ENCODE peak calls at places on chromosomes 2 and 18, in nine cellular contexts. O is heart left ventricle; L is CD8-positive, alpha-beta T cell; H is mucosa of descending colon; U is cardiac muscle cell; G is right lobe of liver; I is A549; E is left ventricle myocardium inferior; P is mammary epithelial cell. J is an unnamed sample.

GRCh38 chr2:11540996-11541692 is 7.3 kb downstream of the GREB1 start:
- DNase-seq in O (no peak), L (no peak), H (no peak), U (no peak), G (no peak), I (no peak), E (no peak), P (no peak), J (no peak)

GRCh38 chr18:14093526-14093925 is 38.7 kb downstream of the ZNF519 start:
- DNase-seq in O (no peak), L (no peak), H (no peak), U (no peak), G (no peak), I (no peak), E (no peak), P (no peak), J (no peak)

GRCh38 chr2:37637122-37637875 is 34.1 kb downstream of the CDC42EP3 start:
- DNase-seq in O (no peak), L (no peak), H (no peak), U (no peak), G (no peak), I (no peak), E (no peak), P (no peak), J (no peak)

GRCh38 chr18:21389283-21389682 is 147.3 kb downstream of the GREB1L start:
- DNase-seq in O (no peak), L (no peak), H (no peak), U (no peak), G (no peak), I (no peak), E (no peak), P (no peak), J (no peak)

GRCh38 chr2:73856214-73856613 is 27.5 kb downstream of the STAMBP start:
- DNase-seq in O (no peak), L (no peak), H (no peak), U (no peak), G (no peak), I (no peak), E (no peak), P (peak; percentile 89), J (no peak)

GRCh38 chr2:218861645-218862318 is 2.2 kb downstream of the WNT6 start:
- DNase-seq in O (no peak), L (no peak), H (no peak), U (no peak), G (no peak), I (no peak), E (no peak), P (no peak), J (no peak)

GRCh38 chr2:239307921-239308620 is 92.7 kb downstream of the HDAC4 start:
- DNase-seq in O (peak; percentile 19), L (no peak), H (no peak), U (no peak), G (peak; percentile 18), I (no peak), E (no peak), P (no peak), J (no peak)

GRCh38 chr2:42851186-42851585 is 58.8 kb upstream of the HAAO start:
- DNase-seq in O (no peak), L (no peak), H (no peak), U (no peak), G (no peak), I (no peak), E (no peak), P (no peak), J (no peak)

GRCh38 chr18:44423826-44424225 is 256.9 kb upstream of the SETBP1 start:
- DNase-seq in O (no peak), L (no peak), H (no peak), U (peak; percentile 17), G (no peak), I (no peak), E (no peak), P (no peak), J (no peak)

GRCh38 chr18:49411928-49412327 is 48.5 kb downstream of the DYM start:
- DNase-seq in O (no peak), L (no peak), H (no peak), U (no peak), G (no peak), I (no peak), E (no peak), P (no peak), J (no peak)

GRCh38 chr2:149652520-149652919 is 64.9 kb upstream of the MMADHC start:
- DNase-seq in O (no peak), L (no peak), H (no peak), U (no peak), G (no peak), I (no peak), E (no peak), P (no peak), J (no peak)

GRCh38 chr2:165293439-165294420 is 54.5 kb downstream of the SCN2A start:
- DNase-seq in O (peak; percentile 30), L (no peak), H (peak; percentile 70), U (peak; percentile 94), G (no peak), I (peak; percentile 30), E (no peak), P (peak; percentile 88), J (no peak)

GRCh38 chr2:120494446-120494845 is 148.5 kb downstream of the INHBB start:
- DNase-seq in O (no peak), L (no peak), H (no peak), U (no peak), G (no peak), I (no peak), E (no peak), P (no peak), J (no peak)

GRCh38 chr2:42567389-42567788 is 1.0 kb upstream of the MTA3 start:
- DNase-seq in O (no peak), L (no peak), H (no peak), U (no peak), G (no peak), I (no peak), E (no peak), P (no peak), J (no peak)

GRCh38 chr18:22223263-22223960 is 54.0 kb downstream of the GATA6 start:
- DNase-seq in O (peak; percentile 56), L (no peak), H (peak; percentile 78), U (no peak), G (peak; percentile 72), I (peak; percentile 71), E (peak; percentile 77), P (peak; percentile 99), J (peak; percentile 59)

GRCh38 chr2:83567551-83567950 is 891.5 kb downstream of the SUCLG1 start:
- DNase-seq in O (no peak), L (no peak), H (no peak), U (no peak), G (no peak), I (no peak), E (no peak), P (no peak), J (no peak)
- H3K9me3 ChIP-seq in O (no peaks in the 10 kb centered on the region), L (no peaks in the 10 kb centered on the region), H (no peaks in the 10 kb centered on the region), U (no peaks in the 10 kb centered on the region), G (no peaks in the 10 kb centered on the region), I (no peaks in the 10 kb centered on the region), E (peaks cover 7% of the 10 kb centered on the region), P (no peaks in the 10 kb centered on the region), J (no peaks in the 10 kb centered on the region)

GRCh38 chr2:142037744-142038143 is 93.1 kb downstream of the LRP1B start:
- DNase-seq in O (no peak), L (no peak), H (no peak), U (peak; percentile 56), G (no peak), I (no peak), E (no peak), P (peak; percentile 51), J (no peak)
- TF ChIP-seq CTCF in O (no peak), L (no peak), H (no peak), U (no peak), G (no peak), I (no peak), E (no peak), P (no peak), J (no peak)

GRCh38 chr2:197086500-197086899 is 160.0 kb upstream of the PGAP1 start:
- DNase-seq in O (no peak), L (no peak), H (no peak), U (no peak), G (no peak), I (no peak), E (no peak), P (no peak), J (no peak)

GRCh38 chr2:197092431-197092830 is 165.9 kb upstream of the PGAP1 start:
- DNase-seq in O (no peak), L (no peak), H (peak; percentile 43), U (no peak), G (no peak), I (no peak), E (no peak), P (no peak), J (peak; percentile 23)

GRCh38 chr2:197089659-197090058 is 163.2 kb upstream of the PGAP1 start:
- DNase-seq in O (no peak), L (no peak), H (no peak), U (no peak), G (no peak), I (no peak), E (no peak), P (peak; percentile 19), J (no peak)

GRCh38 chr2:197088694-197089093 is 162.2 kb upstream of the PGAP1 start:
- DNase-seq in O (no peak), L (no peak), H (no peak), U (no peak), G (no peak), I (no peak), E (no peak), P (no peak), J (no peak)

DNA sequence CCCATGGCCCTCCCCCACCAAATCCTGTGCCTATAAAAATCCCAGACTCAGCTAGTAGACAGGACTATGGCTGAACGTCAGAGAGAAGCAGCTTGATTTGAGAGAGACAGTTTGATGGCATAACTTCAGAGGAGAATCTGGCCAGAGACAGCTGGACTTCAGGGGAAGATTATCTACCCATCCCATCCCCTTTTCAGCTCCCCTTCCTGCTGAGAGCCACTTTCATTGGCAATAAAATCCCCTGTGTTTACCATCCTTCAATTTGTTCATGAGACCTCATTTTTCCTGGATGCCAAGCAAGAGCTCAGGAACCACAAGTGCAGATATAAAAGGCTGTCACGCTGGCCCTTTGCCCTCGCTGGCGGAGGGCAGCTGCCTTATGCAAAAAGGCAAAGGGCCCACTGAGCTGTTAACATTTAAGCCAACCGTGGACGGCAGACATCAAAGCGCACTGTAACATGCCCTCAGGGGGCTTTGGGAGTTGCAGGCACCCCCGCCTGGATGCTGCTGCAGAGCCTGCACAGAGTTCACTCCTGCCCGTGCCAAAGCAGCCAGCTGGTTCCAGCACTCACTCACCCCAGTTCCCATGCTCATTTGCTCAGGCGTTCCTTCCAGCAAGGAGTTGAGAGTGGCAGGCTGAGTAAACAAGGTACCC is 164.3 kb upstream of the PGAP1 start:
- DNase-seq in O (no peak), L (no peak), H (no peak), U (no peak), G (no peak), I (no peak), E (no peak), P (no peak), J (no peak)
- H3K4me3 ChIP-seq in O (no peak overlapping the region), L (no peak overlapping the region), H (no peak overlapping the region), U (no peak overlapping the region), G (no peak overlapping the region), I (no peak overlapping the region), E (no peak overlapping the region), P (no peak overlapping the region), J (no peak overlapping the region)

DNA sequence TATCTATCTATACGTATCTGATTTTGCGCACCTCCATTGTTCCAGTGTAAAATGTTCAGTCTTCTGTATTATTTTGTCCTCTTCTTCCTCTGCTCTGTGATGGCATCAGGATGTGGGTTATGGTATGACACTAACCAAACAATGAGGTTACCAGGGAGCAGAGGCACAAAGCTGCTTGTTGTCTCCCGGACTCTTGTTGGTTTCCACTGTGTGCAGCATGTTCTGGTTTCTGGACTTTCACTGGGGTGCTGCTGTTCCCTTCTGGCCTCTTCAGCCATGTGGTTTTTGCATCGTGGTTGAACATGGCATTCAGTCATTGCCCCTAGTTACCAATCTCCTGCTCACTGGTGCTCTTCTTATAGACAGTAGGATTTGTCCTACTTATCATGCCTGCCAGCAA is 665.9 kb downstream of the CBLN2 start:
- DNase-seq in O (no peak), L (no peak), H (no peak), U (no peak), G (no peak), I (no peak), E (no peak), P (no peak), J (no peak)
- H3K9me3 ChIP-seq in O (no peaks in the 10 kb centered on the region), L (no peaks in the 10 kb centered on the region), H (no peaks in the 10 kb centered on the region), U (no peaks in the 10 kb centered on the region), G (no peaks in the 10 kb centered on the region), I (no peaks in the 10 kb centered on the region), E (peaks cover 4% of the 10 kb centered on the region), P (peaks cover 10% of the 10 kb centered on the region), J (no peaks in the 10 kb centered on the region)

J was measured in heart right ventricle.